ENCODE peak calls at places on chromosome 21, in ten cellular contexts. W is GM23338, K is OCI-LY7, G is tibial artery, M is heart left ventricle, D is upper lobe of left lung, V is stomach, I is substantia nigra, R is IMR-90, Q is HCT116. X is an unnamed sample.

GRCh38 chr21:15138475-15138874 is 73.7 kb upstream of the NRIP1 start:
- DNase-seq in D (no peak), Q (no peak), G (no peak), R (no peak), V (peak), M (no peak), I (no peak), K (no peak), W (no peak), X (no peak)

GRCh38 chr21:33760641-33761103 is 118.4 kb downstream of the ITSN1 start:
- DNase-seq in Q (no peak), W (no peak), G (no peak), D (no peak), V (no peak), M (no peak), R (peak), I (no peak), K (no peak), X (no peak)

GRCh38 chr21:41775152-41775472 is 8.3 kb upstream of the RIPK4 start:
- DNase-seq in Q (no peak), I (no peak), M (no peak), K (no peak), R (no peak), V (no peak), W (no peak), D (no peak), G (no peak), X (no peak)

GRCh38 chr21:35953570-35953969 is 106.8 kb downstream of the SETD4 start:
- DNase-seq in W (no peak), R (no peak), I (no peak), V (no peak), D (no peak), G (no peak), Q (no peak), K (no peak), M (no peak), X (no peak)

GRCh38 chr21:33943293-33943692 is 27.7 kb upstream of the ATP5PO start:
- DNase-seq in Q (no peak), R (no peak), D (no peak), M (no peak), G (no peak), W (no peak), I (no peak), V (no peak), K (no peak), X (no peak)

GRCh38 chr21:43204638-43205037 is 35.8 kb downstream of the CRYAA start:
- DNase-seq in W (no peak), I (no peak), M (no peak), R (no peak), D (no peak), V (no peak), Q (no peak), K (no peak), G (no peak), X (peak)

GRCh38 chr21:20329636-20330035 is 668.6 kb upstream of the NCAM2 start:
- DNase-seq in I (no peak), R (no peak), V (no peak), G (no peak), K (no peak), D (no peak), M (no peak), W (no peak), Q (no peak), X (no peak)

GRCh38 chr21:34818663-34819158 is 149.9 kb downstream of the CLIC6 start:
- DNase-seq in R (peak), I (no peak), D (no peak), V (no peak), G (no peak), Q (no peak), M (no peak), W (no peak), K (no peak), X (no peak)

GRCh38 chr21:23949493-23949892 is 1657.8 kb downstream of the MRPL39 start:
- DNase-seq in G (no peak), K (no peak), Q (no peak), M (no peak), W (no peak), V (no peak), I (no peak), R (no peak), D (no peak), X (no peak)

GRCh38 chr21:31265293-31265692 is 78.8 kb downstream of the TIAM1 start:
- DNase-seq in R (no peak), D (no peak), Q (no peak), W (no peak), V (no peak), M (no peak), K (no peak), G (no peak), I (no peak), X (no peak)

GRCh38 chr21:42527127-42527488 is 13.5 kb downstream of the SLC37A1 start:
- DNase-seq in Q (no peak), M (no peak), D (no peak), G (no peak), I (no peak), R (no peak), V (no peak), K (no peak), W (no peak), X (peak)

GRCh38 chr21:43191971-43192370 is 23.2 kb downstream of the CRYAA start:
- DNase-seq in M (no peak), W (no peak), K (no peak), Q (no peak), G (no peak), I (no peak), V (no peak), R (no peak), D (peak), X (no peak)

GRCh38 chr21:36425286-36425685 is 40.1 kb downstream of the CHAF1B start:
- DNase-seq in R (peak), D (no peak), Q (no peak), I (no peak), K (no peak), M (peak), G (no peak), W (no peak), V (no peak), X (no peak)

GRCh38 chr21:22758478-22758877 is 1760.3 kb downstream of the NCAM2 start:
- DNase-seq in Q (no peak), D (no peak), M (no peak), W (no peak), V (no peak), R (no peak), I (no peak), K (no peak), G (no peak), X (no peak)

GRCh38 chr21:44874240-44874496 is 678 bp upstream of the PTTG1IP start:
- DNase-seq in D (no peak), W (no peak), G (no peak), K (no peak), M (no peak), V (no peak), I (no peak), Q (no peak), R (no peak), X (no peak)

GRCh38 chr21:34021726-34022125 is 51.7 kb upstream of the MRPS6 start:
- DNase-seq in G (no peak), K (no peak), D (no peak), V (no peak), Q (no peak), M (no peak), I (no peak), R (no peak), W (no peak), X (no peak)

GRCh38 chr21:23853796-23854379 is 1753.4 kb downstream of the MRPL39 start:
- DNase-seq in W (peak), V (no peak), I (no peak), G (no peak), Q (no peak), D (no peak), K (peak), R (peak), M (no peak), X (no peak)

GRCh38 chr21:16343776-16344175 is 614.0 kb downstream of the USP25 start:
- DNase-seq in G (no peak), I (no peak), M (no peak), R (no peak), K (no peak), D (no peak), Q (no peak), V (no peak), W (no peak), X (no peak)

GRCh38 chr21:42125571-42126544 is 54.7 kb downstream of the UMODL1 start:
- DNase-seq in R (peak), I (no peak), K (peak), M (no peak), D (peak), W (peak), V (no peak), Q (no peak), G (no peak), X (no peak)

GRCh38 chr21:18970941-18971340 is 567.4 kb upstream of the TMPRSS15 start:
- DNase-seq in Q (no peak), W (no peak), I (no peak), G (no peak), M (no peak), D (no peak), K (no peak), V (no peak), R (no peak), X (no peak)

GRCh38 chr21:15826908-15827601 is 97.3 kb downstream of the USP25 start:
- DNase-seq in M (no peak), K (no peak), R (no peak), I (no peak), V (no peak), Q (no peak), G (no peak), D (no peak), W (no peak), X (no peak)

GRCh38 chr21:14591277-14591876 is 45.3 kb upstream of the SAMSN1 start:
- DNase-seq in K (no peak), I (no peak), M (no peak), D (no peak), Q (no peak), W (no peak), G (no peak), R (no peak), V (no peak), X (no peak)

GRCh38 chr21:34528131-34528561 is 16.1 kb upstream of the KCNE1 start:
- DNase-seq in M (no peak), I (no peak), D (no peak), Q (no peak), R (peak), W (no peak), V (no peak), G (no peak), K (no peak), X (no peak)

GRCh38 chr21:38244885-38245869 is 11.6 kb upstream of the KCNJ15 start:
- DNase-seq in I (no peak), V (no peak), R (peak), M (no peak), K (no peak), Q (no peak), G (no peak), D (no peak), W (no peak), X (no peak)

GRCh38 chr21:38250991-38251418 is 5.8 kb upstream of the KCNJ15 start:
- DNase-seq in K (no peak), M (no peak), R (no peak), D (no peak), V (no peak), I (no peak), Q (no peak), G (no peak), W (peak), X (no peak)

GRCh38 chr21:38247738-38248509 is 8.9 kb upstream of the KCNJ15 start:
- DNase-seq in R (no peak), Q (no peak), G (no peak), D (no peak), I (no peak), K (no peak), W (no peak), M (no peak), V (no peak), X (no peak)

GRCh38 chr21:38249879-38250278 is 6.9 kb upstream of the KCNJ15 start:
- DNase-seq in G (no peak), W (no peak), I (no peak), Q (no peak), K (no peak), D (no peak), R (no peak), V (no peak), M (no peak), X (no peak)

GRCh38 chr21:38249256-38249655 is 7.5 kb upstream of the KCNJ15 start:
- DNase-seq in G (no peak), V (no peak), W (no peak), I (no peak), D (no peak), R (no peak), Q (no peak), M (no peak), K (no peak), X (no peak)
- H3K27ac ChIP-seq in G (peak), V (no peak), W (no peak), I (no peak), D (no peak), R (no peak), Q (no peak), M (no peak), K (no peak), X (no peak)

DNA sequence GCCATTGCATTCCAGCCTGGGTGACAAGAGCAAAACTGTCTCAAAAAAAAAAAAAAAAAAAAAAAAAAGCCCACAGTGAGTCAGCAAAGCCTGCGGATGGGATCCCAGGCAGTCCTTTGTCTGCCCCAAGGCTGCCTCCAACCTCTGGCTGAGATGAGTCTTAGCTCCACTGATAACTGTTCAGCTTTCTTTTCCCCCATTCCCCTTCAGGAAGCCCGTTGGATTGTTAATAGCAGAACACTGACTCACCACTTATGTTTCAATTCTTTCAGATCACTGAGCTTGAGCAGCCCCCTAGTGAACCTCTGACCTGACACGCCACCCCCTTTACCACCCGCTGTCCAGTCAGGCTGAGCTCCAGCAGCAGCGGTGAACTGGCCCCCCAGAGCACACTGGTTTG is 57.5 kb downstream of the ERG start:
- DNase-seq in D (no peak), I (no peak), G (no peak), M (no peak), R (peak), K (no peak), V (no peak), W (no peak), Q (no peak), X (no peak)
- H3K27ac ChIP-seq in D (no peak), I (no peak), G (no peak), M (no peak), R (no peak), K (no peak), V (no peak), W (no peak), Q (no peak), X (no peak)

GRCh38 chr21:26106562-26106961 is 64.0 kb downstream of the APP start:
- DNase-seq in R (no peak), W (peak), K (no peak), M (no peak), D (no peak), I (no peak), G (no peak), V (no peak), Q (no peak), X (no peak)
- H3K27ac ChIP-seq in R (no peak), W (peak), K (no peak), M (no peak), D (no peak), I (no peak), G (no peak), V (no peak), Q (no peak), X (no peak)

GRCh38 chr21:39676054-39676771 is 63.5 kb downstream of the B3GALT5 start:
- DNase-seq in Q (no peak), V (no peak), K (no peak), M (peak), D (no peak), R (no peak), I (no peak), G (no peak), W (no peak), X (no peak)

GRCh38 chr21:39673163-39673562 is 60.4 kb downstream of the B3GALT5 start:
- DNase-seq in M (no peak), D (no peak), R (no peak), Q (no peak), K (no peak), V (no peak), I (no peak), G (no peak), W (no peak), X (no peak)

GRCh38 chr21:39674794-39675193 is 62.1 kb downstream of the B3GALT5 start:
- DNase-seq in D (no peak), R (no peak), K (no peak), Q (no peak), W (no peak), G (no peak), V (no peak), M (no peak), I (no peak), X (no peak)

GRCh38 chr21:39673736-39674135 is 61.0 kb downstream of the B3GALT5 start:
- DNase-seq in Q (no peak), G (no peak), W (no peak), R (no peak), V (no peak), M (no peak), I (no peak), K (no peak), D (no peak), X (no peak)

DNA sequence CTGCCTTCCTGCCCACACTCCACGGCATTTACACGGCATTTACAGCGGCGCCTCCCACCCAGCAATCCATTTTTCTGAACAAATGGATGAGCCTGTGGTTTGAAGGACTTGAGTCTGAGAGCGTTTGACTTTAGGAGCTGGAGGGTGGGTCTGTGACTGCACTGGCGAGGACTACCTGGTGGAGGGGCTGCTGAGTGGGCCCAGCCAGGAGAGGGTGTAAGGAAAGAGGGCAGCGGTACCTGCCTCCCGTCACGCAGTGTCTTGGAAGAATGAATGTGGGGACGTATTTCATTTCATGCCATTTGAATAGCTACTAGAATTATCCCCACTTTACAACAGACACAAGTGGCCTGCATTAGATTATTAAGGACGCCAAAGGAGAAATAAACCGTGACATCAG is 62.9 kb downstream of the B3GALT5 start:
- DNase-seq in Q (no peak), W (peak), R (no peak), K (no peak), G (no peak), D (no peak), M (no peak), V (no peak), I (no peak), X (no peak)
- H3K27ac ChIP-seq in Q (no peak), W (no peak), R (no peak), K (no peak), G (no peak), D (peak), M (peak), V (peak), I (no peak), X (peak)

X was measured in suprapubic skin.